ENCODE peak calls at places on chromosomes 13 and 19, in nine cellular contexts. C is NT2/D1; K is progenitor cell of endocrine pancreas; F is nucleus accumbens; V is naive thymus-derived CD8-positive, alpha-beta T cell; A is NCI-H510A treated with DMSO at 0.1 percent for 48 hours; R is pancreas; M is GM12891; N is activated CD4-positive, alpha-beta T cell treated with anti-CD3 and anti-CD28 coated beads, Interleukin-2, amount 10 ng/mL, durations not matched to agents 7 days and 5 days. G is an unnamed sample.

GRCh38 chr13:31322025-31322424 is 122.2 kb downstream of the B3GLCT start:
- DNase-seq in C (no peak), K (no peak), F (no peak), V (no peak), A (no peak), R (no peak), M (no peak), N (no peak), G (no peak)

GRCh38 chr19:50001158-50001557 is 24.0 kb downstream of the VRK3 start:
- DNase-seq in C (no peak), K (no peak), F (no peak), V (no peak), A (no peak), R (no peak), M (no peak), N (no peak), G (no peak)

GRCh38 chr19:44657211-44657921 is 13.7 kb downstream of the PVR start:
- DNase-seq in C (peak), K (peak), F (no peak), V (peak), A (peak), R (peak), M (peak), N (peak), G (peak)

GRCh38 chr19:24086974-24087595 is at the start of gene ZNF254:
- DNase-seq in C (peak), K (peak), F (peak), V (peak), A (peak), R (peak), M (peak), N (peak), G (peak)

GRCh38 chr19:48926909-48927308 is 6.6 kb upstream of the DHDH start:
- DNase-seq in C (no peak), K (no peak), F (peak), V (no peak), A (no peak), R (no peak), M (no peak), N (peak), G (no peak)

GRCh38 chr19:33438016-33438671 is 64.6 kb downstream of the CEBPG start:
- DNase-seq in C (no peak), K (no peak), F (peak), V (no peak), A (no peak), R (peak), M (no peak), N (no peak), G (no peak)

GRCh38 chr13:98035373-98035772 is 81.9 kb downstream of the IPO5 start:
- DNase-seq in C (no peak), K (no peak), F (no peak), V (no peak), A (no peak), R (no peak), M (no peak), N (no peak), G (no peak)

GRCh38 chr19:13040232-13040915 is 45.1 kb downstream of the NFIX start:
- DNase-seq in C (no peak), K (no peak), F (no peak), V (no peak), A (no peak), R (no peak), M (no peak), N (no peak), G (no peak)

GRCh38 chr13:41311607-41312500 is 787 bp downstream of the NAA16 start:
- DNase-seq in C (no peak), K (peak), F (peak), V (peak), A (no peak), R (no peak), M (peak), N (peak), G (peak)

GRCh38 chr13:48975101-48975925 is at the start of gene FNDC3A:
- DNase-seq in C (no peak), K (peak), F (peak), V (peak), A (peak), R (peak), M (peak), N (peak), G (peak)

GRCh38 chr19:18541992-18542935 is 1.1 kb downstream of the FKBP8 start:
- DNase-seq in C (no peak), K (no peak), F (no peak), V (no peak), A (no peak), R (no peak), M (no peak), N (no peak), G (no peak)

GRCh38 chr19:8265872-8266271 is 42.3 kb downstream of the CD320 start:
- DNase-seq in C (no peak), K (no peak), F (no peak), V (no peak), A (no peak), R (no peak), M (no peak), N (peak), G (no peak)

GRCh38 chr13:30881191-30881651 is 24.9 kb upstream of the MEDAG start:
- DNase-seq in C (no peak), K (no peak), F (no peak), V (no peak), A (no peak), R (no peak), M (no peak), N (no peak), G (no peak)

GRCh38 chr13:72523049-72523448 is 204.4 kb downstream of the MZT1 start:
- DNase-seq in C (no peak), K (no peak), F (no peak), V (no peak), A (no peak), R (no peak), M (no peak), N (no peak), G (no peak)

GRCh38 chr19:41698746-41699230 is 9.6 kb upstream of the CEACAM5 start:
- DNase-seq in C (no peak), K (no peak), F (no peak), V (no peak), A (no peak), R (no peak), M (no peak), N (no peak), G (no peak)

GRCh38 chr19:919157-920050 is 2.3 kb downstream of the KISS1R start:
- DNase-seq in C (no peak), K (no peak), F (no peak), V (no peak), A (peak), R (peak), M (no peak), N (no peak), G (no peak)

GRCh38 chr13:93881418-93881817 is 598.1 kb downstream of the DCT start:
- DNase-seq in C (no peak), K (no peak), F (no peak), V (no peak), A (no peak), R (no peak), M (no peak), N (no peak), G (no peak)

GRCh38 chr19:2049741-2050348 is 1.2 kb downstream of the MKNK2 start:
- DNase-seq in C (no peak), K (no peak), F (peak), V (peak), A (peak), R (peak), M (no peak), N (peak), G (no peak)

GRCh38 chr19:41548954-41549688 is 26.8 kb upstream of the CEACAM21 start:
- DNase-seq in C (peak), K (no peak), F (no peak), V (peak), A (no peak), R (no peak), M (no peak), N (peak), G (no peak)

GRCh38 chr19:47511681-47512080 is 3.2 kb downstream of the NAPA start:
- DNase-seq in C (no peak), K (no peak), F (no peak), V (no peak), A (no peak), R (no peak), M (no peak), N (no peak), G (no peak)

GRCh38 chr19:37845932-37846331 is 60.5 kb downstream of the WDR87 start:
- DNase-seq in C (no peak), K (no peak), F (no peak), V (no peak), A (no peak), R (no peak), M (no peak), N (no peak), G (no peak)

GRCh38 chr13:110131424-110131823 is 175.5 kb downstream of the COL4A1 start:
- DNase-seq in C (no peak), K (no peak), F (no peak), V (no peak), A (no peak), R (no peak), M (no peak), N (no peak), G (no peak)